ENCODE peak calls at places on chromosomes 6 and 20, in ten cellular contexts. F is A673; O is right lobe of liver; G is PC-9; H is osteoblast; P is adrenal gland; B is CD4-positive, CD25-positive, alpha-beta regulatory T cell; Y is tibial artery; I is left lung; J is stomach. S is an unnamed sample.

GRCh38 chr6:51112731-51113130 is 294.1 kb downstream of the TFAP2B start:
- DNase-seq in B (no peak), H (no peak), J (no peak), G (no peak), Y (no peak), I (no peak), P (no peak), O (no peak), F (no peak), S (no peak)

GRCh38 chr6:152271681-152272464 is 365.3 kb downstream of the SYNE1 start:
- DNase-seq in P (peak), B (no peak), I (no peak), H (peak), Y (peak), J (no peak), O (no peak), G (peak), F (peak), S (no peak)

GRCh38 chr20:59752101-59752586 is 147.8 kb downstream of the PHACTR3 start:
- DNase-seq in H (no peak), O (no peak), I (no peak), Y (no peak), G (no peak), J (no peak), P (no peak), B (no peak), F (no peak), S (no peak)

GRCh38 chr6:20599302-20600051 is 65.2 kb downstream of the CDKAL1 start:
- DNase-seq in O (no peak), H (no peak), Y (no peak), G (no peak), B (no peak), J (no peak), F (no peak), P (no peak), I (no peak), S (no peak)

GRCh38 chr6:136754820-136755219 is 37.5 kb downstream of the MAP3K5 start:
- DNase-seq in J (no peak), G (no peak), O (no peak), I (no peak), F (peak), Y (no peak), B (no peak), H (no peak), P (no peak), S (no peak)

GRCh38 chr6:100338090-100338489 is 126.6 kb downstream of the SIM1 start:
- DNase-seq in I (no peak), P (no peak), O (no peak), J (no peak), Y (no peak), H (no peak), G (no peak), B (no peak), F (no peak), S (no peak)

GRCh38 chr6:67345946-67346345 is 1289.1 kb upstream of the ADGRB3 start:
- DNase-seq in J (no peak), H (no peak), I (no peak), Y (no peak), B (no peak), F (no peak), P (no peak), G (no peak), O (no peak), S (no peak)

GRCh38 chr6:108312604-108313003 is 17.8 kb downstream of the AFG1L start:
- DNase-seq in J (no peak), F (no peak), H (no peak), B (no peak), Y (no peak), G (no peak), I (no peak), P (no peak), O (no peak), S (no peak)

GRCh38 chr6:12354499-12354898 is 64.3 kb downstream of the EDN1 start:
- DNase-seq in H (peak), O (no peak), G (no peak), F (no peak), I (no peak), P (no peak), B (no peak), Y (peak), J (peak), S (no peak)

GRCh38 chr6:5050009-5050408 is 35.1 kb upstream of the PPP1R3G start:
- DNase-seq in B (no peak), J (no peak), I (no peak), H (no peak), G (no peak), P (no peak), O (no peak), Y (no peak), F (no peak), S (no peak)

GRCh38 chr6:167827062-167827587 is 414 bp downstream of the AFDN start:
- DNase-seq in H (peak), I (peak), G (no peak), O (no peak), Y (no peak), P (peak), F (no peak), J (peak), B (no peak), S (no peak)

GRCh38 chr6:122620428-122620827 is 10.2 kb downstream of the PKIB start:
- DNase-seq in Y (no peak), G (no peak), O (no peak), J (no peak), F (no peak), B (no peak), I (no peak), P (no peak), H (no peak), S (no peak)

GRCh38 chr6:164252952-164253351 is 838.4 kb downstream of the QKI start:
- DNase-seq in Y (no peak), P (no peak), F (no peak), H (no peak), O (no peak), J (no peak), I (no peak), G (no peak), B (no peak), S (no peak)

GRCh38 chr6:118372413-118372812 is 175.7 kb upstream of the PLN start:
- DNase-seq in F (no peak), B (no peak), O (no peak), H (no peak), J (no peak), I (no peak), P (peak), Y (peak), G (no peak), S (no peak)

GRCh38 chr20:37727957-37728634 is 34.3 kb downstream of the CTNNBL1 start:
- DNase-seq in F (no peak), H (no peak), I (no peak), O (no peak), P (no peak), Y (no peak), B (no peak), G (no peak), J (no peak), S (no peak)

GRCh38 chr6:110178626-110179405 is 654 bp downstream of the WASF1 start:
- DNase-seq in G (peak), O (peak), I (peak), J (peak), H (peak), Y (peak), B (peak), F (peak), P (peak), S (peak)

DNA sequence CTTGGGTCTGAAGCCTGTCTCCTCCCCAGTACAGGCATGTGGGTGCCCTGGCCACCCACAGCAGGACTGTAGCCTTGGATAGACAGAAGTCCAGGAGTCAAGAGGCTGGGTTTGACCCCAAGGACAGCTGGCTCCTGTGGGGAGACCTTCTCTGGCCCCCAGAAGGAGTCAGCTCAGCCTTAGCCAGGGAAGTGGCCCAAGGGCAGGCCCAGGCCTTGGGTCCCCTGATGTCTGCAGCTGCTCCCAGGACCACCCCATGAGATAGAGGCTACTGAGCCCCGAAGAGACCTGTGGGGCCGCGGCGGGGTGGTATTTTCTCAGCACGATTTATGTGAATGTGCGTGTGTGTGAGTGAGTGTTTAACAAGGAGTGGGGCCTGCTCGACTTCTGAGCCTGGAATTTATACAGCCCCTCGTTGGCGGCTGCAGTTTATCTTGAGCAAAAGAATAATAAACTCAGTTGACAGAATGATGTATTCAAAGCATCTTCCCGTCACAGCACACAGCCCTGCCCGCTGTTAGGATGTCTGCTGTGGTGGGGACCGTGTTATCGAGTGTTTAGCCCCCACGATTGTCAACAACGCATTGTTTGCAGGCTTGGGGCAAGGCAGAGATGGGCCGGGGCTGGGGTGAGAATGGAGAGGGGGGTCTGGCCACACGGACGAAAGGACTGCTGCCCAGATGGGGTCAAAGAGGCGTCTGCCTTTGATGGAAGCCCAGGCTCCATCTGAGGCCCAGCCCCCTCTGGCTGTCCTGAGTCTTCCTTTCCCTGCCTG is 163.3 kb downstream of the VEGFA start:
- DNase-seq in B (no peak), H (peak), Y (no peak), I (no peak), J (no peak), O (no peak), G (no peak), P (no peak), F (no peak), S (no peak)
- H3K27ac ChIP-seq in B (no peak), H (no peak), Y (no peak), I (no peak), J (no peak), O (no peak), G (no peak), P (peak), F (peak), S (no peak)

GRCh38 chr6:148760143-148760505 is 13.3 kb downstream of the UST start:
- DNase-seq in B (no peak), P (no peak), Y (no peak), F (no peak), G (no peak), J (no peak), I (no peak), H (no peak), O (no peak), S (no peak)
- H3K27ac ChIP-seq in B (peak), P (peak), Y (peak), F (no peak), G (no peak), J (peak), I (peak), H (peak), O (no peak), S (no peak)

GRCh38 chr6:31575952-31576684 is 753 bp downstream of the TNF start:
- DNase-seq in O (no peak), J (no peak), P (no peak), I (peak), B (no peak), Y (no peak), G (no peak), H (peak), F (peak), S (no peak)

GRCh38 chr6:31576897-31577341 is 1.6 kb downstream of the TNF start:
- DNase-seq in G (no peak), O (no peak), H (peak), Y (no peak), B (peak), I (peak), F (no peak), P (no peak), J (peak), S (no peak)

GRCh38 chr6:31573239-31574105 is 1.4 kb downstream of the LTA start:
- DNase-seq in F (no peak), O (no peak), G (no peak), B (no peak), I (no peak), H (peak), P (no peak), J (no peak), Y (no peak), S (no peak)

GRCh38 chr6:31574106-31575061 is 981 bp upstream of the TNF start:
- DNase-seq in P (no peak), H (peak), Y (no peak), I (no peak), B (no peak), F (no peak), G (no peak), J (no peak), O (no peak), S (no peak)

DNA sequence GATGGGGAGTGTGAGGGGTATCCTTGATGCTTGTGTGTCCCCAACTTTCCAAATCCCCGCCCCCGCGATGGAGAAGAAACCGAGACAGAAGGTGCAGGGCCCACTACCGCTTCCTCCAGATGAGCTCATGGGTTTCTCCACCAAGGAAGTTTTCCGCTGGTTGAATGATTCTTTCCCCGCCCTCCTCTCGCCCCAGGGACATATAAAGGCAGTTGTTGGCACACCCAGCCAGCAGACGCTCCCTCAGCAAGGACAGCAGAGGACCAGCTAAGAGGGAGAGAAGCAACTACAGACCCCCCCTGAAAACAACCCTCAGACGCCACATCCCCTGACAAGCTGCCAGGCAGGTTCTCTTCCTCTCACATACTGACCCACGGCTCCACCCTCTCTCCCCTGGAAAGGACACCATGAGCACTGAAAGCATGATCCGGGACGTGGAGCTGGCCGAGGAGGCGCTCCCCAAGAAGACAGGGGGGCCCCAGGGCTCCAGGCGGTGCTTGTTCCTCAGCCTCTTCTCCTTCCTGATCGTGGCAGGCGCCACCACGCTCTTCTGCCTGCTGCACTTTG is at the start of gene TNF:
- DNase-seq in J (peak), H (peak), I (peak), B (peak), P (peak), O (peak), G (no peak), F (peak), Y (peak), S (no peak)
- H3K27ac ChIP-seq in J (peak), H (no peak), I (no peak), B (peak), P (peak), O (no peak), G (no peak), F (no peak), Y (no peak), S (no peak)

GRCh38 chr6:103379272-103379671 is 1480.4 kb downstream of the HACE1 start:
- DNase-seq in I (no peak), O (no peak), Y (no peak), B (no peak), F (no peak), G (no peak), J (no peak), H (no peak), P (no peak), S (no peak)
- H3K27ac ChIP-seq in I (no peak), O (no peak), Y (no peak), B (no peak), F (no peak), G (no peak), J (no peak), H (no peak), P (no peak), S (no peak)

GRCh38 chr6:142645663-142646062 is 299.3 kb downstream of the HIVEP2 start:
- DNase-seq in O (no peak), B (no peak), J (no peak), P (no peak), I (no peak), F (no peak), H (no peak), G (no peak), Y (no peak), S (no peak)

GRCh38 chr6:142648526-142648925 is 296.4 kb downstream of the HIVEP2 start:
- DNase-seq in G (no peak), J (no peak), B (no peak), P (no peak), O (no peak), H (no peak), F (no peak), Y (no peak), I (no peak), S (no peak)

GRCh38 chr6:142642651-142643050 is 302.3 kb downstream of the HIVEP2 start:
- DNase-seq in F (no peak), Y (no peak), J (no peak), B (no peak), P (no peak), O (no peak), G (no peak), I (no peak), H (no peak), S (no peak)

GRCh38 chr6:142644866-142645265 is 300.1 kb downstream of the HIVEP2 start:
- DNase-seq in B (no peak), P (no peak), I (no peak), O (no peak), J (no peak), H (no peak), Y (no peak), F (no peak), G (no peak), S (no peak)

DNA sequence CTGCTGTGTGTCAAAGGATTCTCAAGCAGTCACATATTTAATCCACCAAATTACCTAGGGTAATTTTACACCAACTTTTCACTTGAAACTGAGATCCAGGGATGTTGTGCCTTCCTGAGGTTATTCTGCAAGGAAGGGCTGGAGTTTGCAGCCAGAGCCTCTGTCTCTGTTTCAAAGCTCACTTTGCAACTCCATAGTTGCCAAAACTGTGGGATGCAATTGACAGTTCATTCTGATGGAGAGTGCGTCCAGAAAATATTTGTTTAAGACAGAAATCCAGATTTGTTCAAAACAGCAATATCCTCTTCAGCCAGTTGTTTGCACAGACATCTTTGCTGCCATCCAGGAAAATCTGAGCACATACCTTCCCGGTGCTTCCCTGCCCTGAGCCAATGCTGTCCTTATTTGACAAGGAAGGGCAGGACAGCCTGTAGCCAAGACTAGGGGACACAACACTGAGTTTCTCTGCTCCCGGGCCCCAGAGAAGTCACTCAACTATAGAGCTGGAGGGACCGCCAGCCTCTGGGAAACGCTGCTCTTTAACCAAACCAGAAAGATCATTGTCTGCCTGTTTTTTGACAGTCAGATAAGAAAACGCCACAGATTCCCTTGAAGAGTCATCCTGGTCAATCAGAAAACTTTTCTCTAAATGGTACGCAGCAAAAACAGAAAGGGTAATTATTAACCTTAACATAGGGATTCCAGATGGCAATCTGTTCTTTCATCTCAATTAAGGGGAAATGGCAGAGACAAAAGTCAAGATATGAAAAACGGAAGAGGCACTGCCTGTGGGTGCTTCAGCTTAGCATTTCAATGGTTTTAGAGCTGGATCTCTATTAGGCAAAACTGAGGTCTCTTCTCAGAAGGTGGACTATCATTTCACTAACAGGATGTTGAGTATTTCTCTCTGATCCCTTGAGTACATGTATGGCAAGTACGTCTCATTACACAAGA is 297.3 kb downstream of the HIVEP2 start:
- DNase-seq in F (no peak), H (no peak), O (peak), Y (no peak), G (no peak), B (no peak), I (no peak), P (no peak), J (no peak), S (no peak)
- H3K27ac ChIP-seq in F (no peak), H (no peak), O (peak), Y (no peak), G (no peak), B (no peak), I (no peak), P (no peak), J (no peak), S (no peak)

GRCh38 chr6:9439931-9440330 is 974.9 kb downstream of the TFAP2A start:
- DNase-seq in B (no peak), Y (no peak), F (no peak), O (no peak), J (no peak), G (no peak), H (no peak), P (no peak), I (no peak), S (no peak)

GRCh38 chr6:9431945-9432344 is 982.9 kb downstream of the TFAP2A start:
- DNase-seq in I (no peak), O (no peak), F (no peak), G (no peak), P (no peak), J (no peak), B (no peak), H (no peak), Y (no peak), S (no peak)

GRCh38 chr6:9437836-9438235 is 977.0 kb downstream of the TFAP2A start:
- DNase-seq in Y (no peak), P (no peak), I (no peak), H (no peak), F (no peak), G (no peak), B (no peak), J (no peak), O (no peak), S (no peak)
- H3K27ac ChIP-seq in Y (no peak), P (no peak), I (no peak), H (no peak), F (no peak), G (no peak), B (no peak), J (no peak), O (no peak), S (no peak)

DNA sequence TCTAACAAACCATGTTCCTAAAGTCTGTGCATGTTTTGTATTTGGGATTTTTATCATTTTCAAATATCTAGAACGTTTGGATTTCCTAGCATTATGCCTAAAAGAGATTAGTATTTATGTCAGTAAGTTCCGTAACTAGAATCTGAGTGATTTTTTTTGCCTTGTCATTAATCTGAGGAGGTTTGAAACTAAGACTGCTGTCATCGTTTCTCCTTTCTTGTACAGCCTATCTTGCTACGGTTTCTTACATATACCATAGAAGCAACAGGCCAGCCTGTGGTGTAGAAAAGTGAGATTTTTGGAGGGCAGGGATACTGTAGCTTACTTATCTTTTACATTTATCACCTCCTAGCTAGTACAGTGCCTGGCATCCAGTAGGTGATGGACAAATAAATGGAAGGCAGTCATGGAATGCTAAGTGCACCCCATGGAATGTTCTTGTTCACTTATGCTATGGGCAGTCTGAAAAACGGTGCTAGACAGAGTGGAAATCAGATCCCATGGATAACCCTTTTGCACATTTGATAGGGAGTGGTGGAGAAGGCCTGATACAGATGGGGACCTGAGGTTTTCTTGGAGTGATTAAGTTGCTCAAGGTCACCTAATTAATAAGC is 93.9 kb downstream of the ARID1B start:
- DNase-seq in J (no peak), H (no peak), B (no peak), P (no peak), O (no peak), F (no peak), G (no peak), I (no peak), Y (no peak), S (no peak)
- H3K27ac ChIP-seq in J (no peak), H (no peak), B (no peak), P (no peak), O (no peak), F (no peak), G (no peak), I (no peak), Y (no peak), S (no peak)

S was measured in dorsolateral prefrontal cortex.